ENCODE peak calls at places on chromosomes 4 and X, in four cellular contexts. W is BJ, O is stomach, F is GM23338. D is an unnamed sample.

GRCh38 chr4:91359714-91360051 is 944.1 kb upstream of the GRID2 start:
- DNase-seq in O (no peak), W (no peak), F (no peak), D (no peak)

GRCh38 chr4:39898015-39898414 is 79.7 kb downstream of the PDS5A start:
- DNase-seq in F (peak), W (no peak), O (no peak), D (no peak)

GRCh38 chr4:154164931-154165839 is 326.4 kb downstream of the DCHS2 start:
- DNase-seq in O (no peak), F (no peak), W (peak), D (no peak)

GRCh38 chr4:186192068-186192751 is 843 bp downstream of the CYP4V2 start:
- DNase-seq in F (peak), O (peak), W (no peak), D (peak)

GRCh38 chr4:16222957-16223527 is 3.2 kb downstream of the TAPT1 start:
- DNase-seq in F (no peak), W (no peak), O (no peak), D (no peak)

GRCh38 chr4:190014771-190015537 is 12.1 kb downstream of the FRG2 start:
- DNase-seq in W (no peak), O (no peak), F (peak), D (peak)

GRCh38 chrX:55787727-55788126 is 70.2 kb downstream of the RRAGB start:
- DNase-seq in W (no peak), O (no peak), F (no peak), D (no peak)

GRCh38 chr4:158166701-158167100 is 6.1 kb downstream of the GASK1B start:
- DNase-seq in W (no peak), F (no peak), O (no peak), D (no peak)

GRCh38 chr4:157514711-157515110 is 294.2 kb downstream of the GRIA2 start:
- DNase-seq in O (no peak), F (peak), W (no peak), D (peak)

GRCh38 chr4:11471613-11472012 is 42.9 kb upstream of the HS3ST1 start:
- DNase-seq in O (no peak), F (no peak), W (no peak), D (no peak)

GRCh38 chr4:150402968-150403367 is 179.0 kb upstream of the MAB21L2 start:
- DNase-seq in F (peak), O (peak), W (no peak), D (peak)

GRCh38 chrX:9333873-9334272 is 131.0 kb upstream of the TBL1X start:
- DNase-seq in W (no peak), O (no peak), F (no peak), D (no peak)

GRCh38 chrX:97547873-97548578 is 664.3 kb downstream of the RPA4 start:
- DNase-seq in W (no peak), F (no peak), O (no peak), D (no peak)

GRCh38 chr4:183142566-183143545 is 43.8 kb downstream of the WWC2 start:
- DNase-seq in W (peak), O (peak), F (no peak), D (no peak)

GRCh38 chr4:86286729-86287128 is 73.1 kb downstream of the MAPK10 start:
- DNase-seq in W (no peak), O (no peak), F (no peak), D (no peak)

GRCh38 chr4:168883513-168883912 is 126.5 kb downstream of the CBR4 start:
- DNase-seq in O (no peak), F (no peak), W (no peak), D (no peak)

GRCh38 chrX:6159468-6159867 is 69.2 kb downstream of the NLGN4X start:
- DNase-seq in F (no peak), W (no peak), O (no peak), D (no peak)

GRCh38 chr4:3686746-3687145 is 79.4 kb upstream of the ADRA2C start:
- DNase-seq in F (no peak), W (no peak), O (no peak), D (no peak)

GRCh38 chrX:108139303-108139702 is 47.7 kb downstream of the ATG4A start:
- DNase-seq in F (peak), O (no peak), W (no peak), D (peak)
- TF ChIP-seq CTCF in F (peak), O (no peak), W (peak), D (peak)

GRCh38 chr4:123093247-123093646 is 170.8 kb upstream of the NUDT6 start:
- DNase-seq in W (no peak), O (no peak), F (no peak), D (no peak)
- TF ChIP-seq CTCF in W (no peak), O (no peak), F (no peak), D (peak)

DNA sequence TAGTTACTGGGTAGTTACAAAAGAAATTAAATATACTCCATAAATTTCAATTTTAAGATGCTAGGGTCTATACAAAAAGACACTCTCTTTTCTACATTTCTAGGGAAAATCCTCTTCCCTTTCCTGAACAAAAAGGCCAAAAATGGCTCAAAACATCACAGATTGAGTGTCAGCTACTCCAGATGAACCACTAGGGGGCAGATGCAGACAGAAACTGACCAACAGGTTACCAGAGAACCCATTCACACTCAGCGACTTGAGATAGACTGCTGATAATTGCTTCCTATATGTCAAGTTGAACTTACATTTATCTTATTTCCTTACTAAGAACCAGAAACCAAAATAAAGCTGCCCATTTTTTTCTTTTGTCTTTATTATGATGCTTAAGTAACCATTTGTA is 83.4 kb upstream of the MID1IP1 start:
- DNase-seq in W (no peak), F (peak), O (no peak), D (peak)
- TF ChIP-seq CTCF in W (peak), F (peak), O (no peak), D (peak)

GRCh38 chrX:106286053-106286650 is 118.0 kb downstream of the PWWP3B start:
- DNase-seq in W (no peak), F (no peak), O (no peak), D (no peak)
- TF ChIP-seq CTCF in W (no peak), F (no peak), O (no peak), D (no peak)

DNA sequence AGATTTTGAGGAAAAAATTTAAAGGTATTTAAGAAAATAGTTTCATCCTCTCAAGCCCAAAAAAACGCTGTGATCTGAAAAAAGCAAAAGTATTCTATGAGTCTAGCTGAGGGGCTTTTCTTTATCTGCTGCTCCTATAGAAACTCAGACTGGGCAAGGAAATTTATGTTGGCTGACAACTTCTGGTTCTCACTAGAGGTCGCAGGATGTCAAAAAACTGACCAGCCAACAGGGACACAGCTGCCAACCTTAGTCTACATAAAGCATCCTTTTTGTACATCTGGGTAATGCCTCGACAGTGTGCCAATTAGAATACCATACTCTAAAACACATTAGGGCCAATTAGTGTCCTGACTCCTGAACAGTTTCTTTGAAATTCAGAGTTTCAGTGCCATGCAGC is 8.8 kb upstream of the TLL1 start:
- DNase-seq in O (no peak), W (no peak), F (no peak), D (no peak)
- TF ChIP-seq CTCF in O (no peak), W (no peak), F (no peak), D (peak)

GRCh38 chr4:85126991-85127591 is 160.6 kb upstream of the WDFY3 start:
- DNase-seq in W (no peak), F (no peak), O (no peak), D (no peak)

GRCh38 chr4:85132117-85132516 is 165.6 kb upstream of the WDFY3 start:
- DNase-seq in F (no peak), O (no peak), W (no peak), D (no peak)

GRCh38 chr4:85125688-85126087 is 159.2 kb upstream of the WDFY3 start:
- DNase-seq in W (no peak), O (no peak), F (no peak), D (no peak)

GRCh38 chr4:85128246-85129204 is 162.0 kb upstream of the WDFY3 start:
- DNase-seq in F (peak), O (no peak), W (no peak), D (peak)

DNA sequence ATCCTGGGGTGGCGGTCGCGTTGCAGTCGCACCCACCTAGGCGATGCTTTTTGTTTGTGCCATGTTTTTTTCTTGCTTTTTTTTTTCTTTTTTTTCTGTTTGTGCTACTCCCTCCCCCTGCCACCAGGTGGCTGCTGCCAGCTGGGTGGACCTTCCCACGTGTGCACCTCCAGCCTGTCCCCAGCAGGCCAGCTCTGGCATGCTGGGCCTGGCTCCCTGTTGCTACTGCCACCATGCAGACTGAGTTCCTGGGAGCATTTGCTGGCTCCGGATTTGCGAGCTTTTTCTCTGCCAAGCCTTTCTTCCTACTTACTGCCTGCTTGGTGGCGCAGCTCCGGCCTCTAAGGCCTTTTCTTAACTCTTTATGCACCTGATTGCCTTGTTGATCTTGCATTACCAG is 161.2 kb upstream of the WDFY3 start:
- DNase-seq in F (peak), W (no peak), O (no peak), D (peak)
- TF ChIP-seq CTCF in F (peak), W (peak), O (no peak), D (peak)

D was measured in endodermal cell.